ENCODE peak calls at places on chromosomes 13 and 19, in six cellular contexts. One of them, this sample, is unnamed.

GRCh38 chr19:33093420-33094210 is 12.6 kb downstream of the GPATCH1 start:
- DNase-seq in AG09309: no peak
- DNase-seq in tibial artery: no peak
- DNase-seq in HTR-8/SVneo: no peak
- DNase-seq in activated T-helper 1 cell treated with Interleukin-2 at 50 U/mL for 16 hours: no peak
- DNase-seq in mucosa of gallbladder: no peak
- DNase-seq in this sample: no peak

GRCh38 chr13:50130686-50131051 is 115.4 kb downstream of the KCNRG start:
- DNase-seq in HTR-8/SVneo: no peak
- DNase-seq in AG09309: no peak
- DNase-seq in mucosa of gallbladder: no peak
- DNase-seq in activated T-helper 1 cell treated with Interleukin-2 at 50 U/mL for 16 hours: no peak
- DNase-seq in tibial artery: peak; percentile 45
- DNase-seq in this sample: no peak

GRCh38 chr13:48631441-48631840 is 22.3 kb upstream of the CYSLTR2 start:
- DNase-seq in activated T-helper 1 cell treated with Interleukin-2 at 50 U/mL for 16 hours: no peak
- DNase-seq in tibial artery: no peak
- DNase-seq in HTR-8/SVneo: no peak
- DNase-seq in mucosa of gallbladder: no peak
- DNase-seq in AG09309: no peak
- DNase-seq in this sample: no peak

GRCh38 chr19:17718988-17719711 is at the start of gene MAP1S:
- DNase-seq in HTR-8/SVneo: peak; percentile 77
- DNase-seq in tibial artery: peak; percentile 47
- DNase-seq in AG09309: no peak
- DNase-seq in mucosa of gallbladder: peak; percentile 26
- DNase-seq in activated T-helper 1 cell treated with Interleukin-2 at 50 U/mL for 16 hours: peak; percentile 48
- DNase-seq in this sample: no peak

GRCh38 chr13:47114030-47114429 is 217.2 kb upstream of the HTR2A start:
- DNase-seq in HTR-8/SVneo: no peak
- DNase-seq in tibial artery: no peak
- DNase-seq in AG09309: peak; percentile 56
- DNase-seq in activated T-helper 1 cell treated with Interleukin-2 at 50 U/mL for 16 hours: no peak
- DNase-seq in mucosa of gallbladder: no peak
- DNase-seq in this sample: no peak

GRCh38 chr19:12596927-12597548 is 13.6 kb downstream of the ZNF490 start:
- DNase-seq in HTR-8/SVneo: no peak
- DNase-seq in tibial artery: no peak
- DNase-seq in activated T-helper 1 cell treated with Interleukin-2 at 50 U/mL for 16 hours: no peak
- DNase-seq in AG09309: no peak
- DNase-seq in mucosa of gallbladder: peak; percentile 6
- DNase-seq in this sample: no peak

GRCh38 chr13:30907167-30907761 is 1.2 kb downstream of the MEDAG start:
- DNase-seq in AG09309: no peak
- DNase-seq in tibial artery: no peak
- DNase-seq in mucosa of gallbladder: no peak
- DNase-seq in activated T-helper 1 cell treated with Interleukin-2 at 50 U/mL for 16 hours: no peak
- DNase-seq in HTR-8/SVneo: no peak
- DNase-seq in this sample: no peak

GRCh38 chr13:64546371-64546770 is 2683.8 kb downstream of the PCDH9 start:
- DNase-seq in HTR-8/SVneo: no peak
- DNase-seq in mucosa of gallbladder: no peak
- DNase-seq in activated T-helper 1 cell treated with Interleukin-2 at 50 U/mL for 16 hours: no peak
- DNase-seq in tibial artery: no peak
- DNase-seq in AG09309: no peak
- DNase-seq in this sample: no peak

GRCh38 chr13:50732712-50733111 is 110.8 kb downstream of the DLEU7 start:
- DNase-seq in mucosa of gallbladder: no peak
- DNase-seq in AG09309: peak; percentile 77
- DNase-seq in tibial artery: no peak
- DNase-seq in HTR-8/SVneo: no peak
- DNase-seq in activated T-helper 1 cell treated with Interleukin-2 at 50 U/mL for 16 hours: no peak
- DNase-seq in this sample: peak; percentile 34

GRCh38 chr13:111485491-111486250 is 165.2 kb downstream of the TEX29 start:
- DNase-seq in mucosa of gallbladder: no peak
- DNase-seq in activated T-helper 1 cell treated with Interleukin-2 at 50 U/mL for 16 hours: no peak
- DNase-seq in HTR-8/SVneo: no peak
- DNase-seq in tibial artery: no peak
- DNase-seq in AG09309: no peak
- DNase-seq in this sample: no peak

GRCh38 chr19:2064788-2065524 is 13.9 kb upstream of the MKNK2 start:
- DNase-seq in HTR-8/SVneo: no peak
- DNase-seq in activated T-helper 1 cell treated with Interleukin-2 at 50 U/mL for 16 hours: no peak
- DNase-seq in AG09309: no peak
- DNase-seq in tibial artery: peak; percentile 58
- DNase-seq in mucosa of gallbladder: no peak
- DNase-seq in this sample: no peak

GRCh38 chr13:75687145-75687763 is 51.1 kb downstream of the LMO7 start:
- DNase-seq in AG09309: no peak
- DNase-seq in HTR-8/SVneo: peak; percentile 9
- DNase-seq in mucosa of gallbladder: no peak
- DNase-seq in tibial artery: no peak
- DNase-seq in activated T-helper 1 cell treated with Interleukin-2 at 50 U/mL for 16 hours: no peak
- DNase-seq in this sample: no peak

GRCh38 chr19:6772028-6772865 is at the start of gene VAV1:
- DNase-seq in HTR-8/SVneo: no peak
- DNase-seq in activated T-helper 1 cell treated with Interleukin-2 at 50 U/mL for 16 hours: peak; percentile 66
- DNase-seq in AG09309: no peak
- DNase-seq in mucosa of gallbladder: peak; percentile 60
- DNase-seq in tibial artery: peak; percentile 61
- DNase-seq in this sample: no peak

GRCh38 chr19:7830272-7830771 is 304 bp downstream of the EVI5L start:
- DNase-seq in activated T-helper 1 cell treated with Interleukin-2 at 50 U/mL for 16 hours: no peak
- DNase-seq in HTR-8/SVneo: no peak
- DNase-seq in tibial artery: no peak
- DNase-seq in mucosa of gallbladder: no peak
- DNase-seq in AG09309: no peak
- DNase-seq in this sample: no peak

GRCh38 chr19:2338055-2338615 is 9.7 kb downstream of the SPPL2B start:
- DNase-seq in HTR-8/SVneo: no peak
- DNase-seq in tibial artery: no peak
- DNase-seq in activated T-helper 1 cell treated with Interleukin-2 at 50 U/mL for 16 hours: no peak
- DNase-seq in mucosa of gallbladder: no peak
- DNase-seq in AG09309: no peak
- DNase-seq in this sample: no peak

GRCh38 chr13:55190996-55191395 is 1949.7 kb upstream of the PRR20A start:
- DNase-seq in HTR-8/SVneo: no peak
- DNase-seq in mucosa of gallbladder: no peak
- DNase-seq in activated T-helper 1 cell treated with Interleukin-2 at 50 U/mL for 16 hours: no peak
- DNase-seq in tibial artery: no peak
- DNase-seq in AG09309: no peak
- DNase-seq in this sample: no peak

GRCh38 chr13:113927661-113928581 is 46.0 kb downstream of the C13orf46 start:
- DNase-seq in HTR-8/SVneo: no peak
- DNase-seq in AG09309: peak; percentile 99
- DNase-seq in tibial artery: peak; percentile 84
- DNase-seq in activated T-helper 1 cell treated with Interleukin-2 at 50 U/mL for 16 hours: no peak
- DNase-seq in mucosa of gallbladder: peak; percentile 65
- DNase-seq in this sample: peak; percentile 93

GRCh38 chr13:47829684-47830083 is 171.4 kb downstream of the SUCLA2 start:
- DNase-seq in mucosa of gallbladder: no peak
- DNase-seq in tibial artery: no peak
- DNase-seq in HTR-8/SVneo: no peak
- DNase-seq in activated T-helper 1 cell treated with Interleukin-2 at 50 U/mL for 16 hours: no peak
- DNase-seq in AG09309: no peak
- DNase-seq in this sample: no peak

GRCh38 chr19:1097810-1098176 is 2.6 kb upstream of the POLR2E start:
- DNase-seq in activated T-helper 1 cell treated with Interleukin-2 at 50 U/mL for 16 hours: no peak
- DNase-seq in mucosa of gallbladder: no peak
- DNase-seq in HTR-8/SVneo: no peak
- DNase-seq in AG09309: no peak
- DNase-seq in tibial artery: no peak
- DNase-seq in this sample: no peak

GRCh38 chr13:20566424-20566916 is 487 bp upstream of the IFT88 start:
- DNase-seq in mucosa of gallbladder: no peak
- DNase-seq in tibial artery: peak; percentile 46
- DNase-seq in activated T-helper 1 cell treated with Interleukin-2 at 50 U/mL for 16 hours: no peak
- DNase-seq in AG09309: peak; percentile 29
- DNase-seq in HTR-8/SVneo: peak; percentile 44
- DNase-seq in this sample: no peak

GRCh38 chr13:73216381-73216831 is 157.6 kb downstream of the KLF5 start:
- DNase-seq in mucosa of gallbladder: no peak
- DNase-seq in tibial artery: no peak
- DNase-seq in HTR-8/SVneo: no peak
- DNase-seq in activated T-helper 1 cell treated with Interleukin-2 at 50 U/mL for 16 hours: no peak
- DNase-seq in AG09309: peak; percentile 95
- DNase-seq in this sample: peak; percentile 80

GRCh38 chr13:39415003-39415402 is 188.0 kb downstream of the LHFPL6 start:
- DNase-seq in HTR-8/SVneo: no peak
- DNase-seq in tibial artery: peak; percentile 45
- DNase-seq in activated T-helper 1 cell treated with Interleukin-2 at 50 U/mL for 16 hours: no peak
- DNase-seq in AG09309: no peak
- DNase-seq in mucosa of gallbladder: peak; percentile 16
- DNase-seq in this sample: no peak

GRCh38 chr13:112796190-112796915 is 106.5 kb downstream of the ATP11A start:
- DNase-seq in activated T-helper 1 cell treated with Interleukin-2 at 50 U/mL for 16 hours: no peak
- DNase-seq in mucosa of gallbladder: no peak
- DNase-seq in AG09309: no peak
- DNase-seq in tibial artery: no peak
- DNase-seq in HTR-8/SVneo: no peak
- DNase-seq in this sample: no peak

GRCh38 chr19:7492142-7493055 is 3.6 kb upstream of the PEX11G start:
- DNase-seq in mucosa of gallbladder: no peak
- DNase-seq in activated T-helper 1 cell treated with Interleukin-2 at 50 U/mL for 16 hours: no peak
- DNase-seq in AG09309: peak; percentile 92
- DNase-seq in HTR-8/SVneo: no peak
- DNase-seq in tibial artery: no peak
- DNase-seq in this sample: no peak

This sample was measured in AG09319.